ENCODE peak calls at places on chromosome 22, in eight cellular contexts. B is fibroblast of mammary gland, U is neural progenitor cell, M is IMR-90, F is tibial nerve, A is adrenal gland, Y is A549, V is AG10803. Q is an unnamed sample.

GRCh38 chr22:30649430-30650007 is 13.9 kb downstream of the SLC35E4 start:
- DNase-seq in B (peak; percentile 87), U (no peak), M (peak; percentile 88), F (no peak), A (peak; percentile 67), Y (no peak), V (peak; percentile 56), Q (peak; percentile 60)

GRCh38 chr22:19149962-19150361 is at the start of gene GSC2:
- DNase-seq in B (no peak), U (peak; percentile 38), M (no peak), F (no peak), A (no peak), Y (no peak), V (no peak), Q (no peak)

GRCh38 chr22:50473088-50473487 is 1.7 kb downstream of the SBF1 start:
- DNase-seq in B (no peak), U (peak; percentile 38), M (no peak), F (no peak), A (no peak), Y (peak; percentile 60), V (no peak), Q (peak; percentile 65)

GRCh38 chr22:31243339-31244043 is 31.4 kb downstream of the LIMK2 start:
- DNase-seq in B (no peak), U (no peak), M (no peak), F (no peak), A (no peak), Y (no peak), V (peak; percentile 49), Q (no peak)

GRCh38 chr22:29073618-29074275 is 912 bp downstream of the KREMEN1 start:
- DNase-seq in B (peak; percentile 34), U (peak; percentile 83), M (no peak), F (peak; percentile 26), A (peak; percentile 60), Y (no peak), V (peak; percentile 25), Q (no peak)

GRCh38 chr22:30636226-30637077 is 871 bp downstream of the SLC35E4 start:
- DNase-seq in B (peak; percentile 11), U (peak; percentile 14), M (no peak), F (no peak), A (peak; percentile 37), Y (no peak), V (peak; percentile 15), Q (peak; percentile 70)

GRCh38 chr22:25497269-25497668 is 67.2 kb upstream of the GRK3 start:
- DNase-seq in B (peak; percentile 26), U (no peak), M (peak; percentile 63), F (no peak), A (no peak), Y (no peak), V (peak; percentile 5), Q (no peak)

GRCh38 chr22:19577422-19577966 is 53.3 kb upstream of the CLDN5 start:
- DNase-seq in B (no peak), U (no peak), M (no peak), F (no peak), A (no peak), Y (no peak), V (no peak), Q (no peak)

GRCh38 chr22:42972592-42973535 is 42.1 kb downstream of the PACSIN2 start:
- DNase-seq in B (no peak), U (no peak), M (no peak), F (no peak), A (no peak), Y (no peak), V (no peak), Q (no peak)

GRCh38 chr22:44890416-44891292 is 119.2 kb downstream of the PHF21B start:
- DNase-seq in B (no peak), U (no peak), M (no peak), F (no peak), A (no peak), Y (no peak), V (no peak), Q (no peak)

GRCh38 chr22:43948836-43949235 is 6.4 kb upstream of the SAMM50 start:
- DNase-seq in B (no peak), U (no peak), M (no peak), F (no peak), A (no peak), Y (no peak), V (peak; percentile 34), Q (no peak)

GRCh38 chr22:19905619-19906276 is 35.8 kb upstream of the COMT start:
- DNase-seq in B (no peak), U (no peak), M (no peak), F (no peak), A (no peak), Y (no peak), V (no peak), Q (no peak)

GRCh38 chr22:30781271-30781875 is 86.7 kb downstream of the OSBP2 start:
- DNase-seq in B (no peak), U (no peak), M (peak; percentile 16), F (no peak), A (no peak), Y (no peak), V (no peak), Q (no peak)

GRCh38 chr22:19151329-19152191 is 1.5 kb upstream of the GSC2 start:
- DNase-seq in B (no peak), U (no peak), M (no peak), F (no peak), A (no peak), Y (no peak), V (no peak), Q (no peak)

GRCh38 chr22:30826670-30827355 is 132.1 kb downstream of the OSBP2 start:
- DNase-seq in B (no peak), U (no peak), M (no peak), F (no peak), A (no peak), Y (no peak), V (no peak), Q (no peak)

GRCh38 chr22:48253573-48253972 is 1491.1 kb downstream of the TBC1D22A start:
- DNase-seq in B (no peak), U (no peak), M (no peak), F (no peak), A (no peak), Y (no peak), V (no peak), Q (no peak)

GRCh38 chr22:20776624-20777405 is 2.9 kb downstream of the SERPIND1 start:
- DNase-seq in B (no peak), U (no peak), M (no peak), F (no peak), A (no peak), Y (no peak), V (no peak), Q (no peak)

GRCh38 chr22:32811788-32812187 is 10.3 kb downstream of the TIMP3 start:
- DNase-seq in B (no peak), U (no peak), M (no peak), F (no peak), A (no peak), Y (no peak), V (no peak), Q (no peak)

GRCh38 chr22:45720875-45721378 is 49.3 kb downstream of the ATXN10 start:
- DNase-seq in B (no peak), U (no peak), M (no peak), F (no peak), A (no peak), Y (no peak), V (no peak), Q (no peak)

GRCh38 chr22:29146101-29146560 is 59.6 kb upstream of the EMID1 start:
- DNase-seq in B (no peak), U (no peak), M (no peak), F (no peak), A (peak; percentile 11), Y (no peak), V (no peak), Q (no peak)

GRCh38 chr22:32531955-32532818 is 57.6 kb downstream of the FBXO7 start:
- DNase-seq in B (peak; percentile 95), U (peak; percentile 63), M (peak; percentile 93), F (no peak), A (peak; percentile 78), Y (no peak), V (peak; percentile 97), Q (no peak)

GRCh38 chr22:26777402-26777801 is 120.0 kb downstream of the MIAT start:
- DNase-seq in B (no peak), U (no peak), M (peak; percentile 5), F (no peak), A (peak; percentile 79), Y (no peak), V (peak; percentile 80), Q (no peak)

GRCh38 chr22:35380013-35380412 is 883 bp upstream of the HMOX1 start:
- DNase-seq in B (peak; percentile 75), U (no peak), M (peak; percentile 17), F (no peak), A (peak; percentile 50), Y (no peak), V (no peak), Q (no peak)

GRCh38 chr22:37243402-37244113 is 511 bp downstream of the RAC2 start:
- DNase-seq in B (no peak), U (no peak), M (no peak), F (no peak), A (no peak), Y (no peak), V (no peak), Q (no peak)
- H3K4me3 ChIP-seq in B (peak overlapping the region; percentile 55), U (no peak overlapping the region), M (peak overlapping the region; percentile 34), F (no peak overlapping the region), A (no peak overlapping the region), Y (no peak overlapping the region), V (peak overlapping the region; percentile 61), Q (peak overlapping the region; percentile 86)

DNA sequence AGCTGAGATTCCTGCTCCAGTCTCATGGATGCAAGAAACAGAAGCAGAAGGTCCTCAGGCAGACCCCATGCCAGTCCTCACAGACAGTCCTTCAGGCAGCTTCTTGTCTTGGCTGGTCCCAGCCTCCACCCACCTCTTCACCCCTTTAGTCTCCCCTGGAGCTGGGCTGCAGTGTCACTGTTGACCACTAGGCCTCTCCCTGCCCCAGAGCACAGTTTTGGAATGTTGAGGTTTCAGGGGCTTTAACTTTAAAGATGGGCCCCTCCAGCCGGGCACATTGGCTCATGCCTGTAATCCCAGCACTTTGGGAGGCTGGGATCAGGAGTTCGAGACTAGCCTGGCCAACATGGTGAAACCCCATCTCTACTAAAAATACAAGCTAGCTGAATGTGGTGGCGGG is 39.5 kb upstream of the GCAT start:
- DNase-seq in B (no peak), U (no peak), M (no peak), F (no peak), A (no peak), Y (no peak), V (no peak), Q (no peak)
- TF ChIP-seq CTCF in B (peak; percentile 22), U (peak; percentile 43), M (peak; percentile 20), F (no peak), A (no peak), Y (no peak), V (peak; percentile 25), Q (peak; percentile 24)

DNA sequence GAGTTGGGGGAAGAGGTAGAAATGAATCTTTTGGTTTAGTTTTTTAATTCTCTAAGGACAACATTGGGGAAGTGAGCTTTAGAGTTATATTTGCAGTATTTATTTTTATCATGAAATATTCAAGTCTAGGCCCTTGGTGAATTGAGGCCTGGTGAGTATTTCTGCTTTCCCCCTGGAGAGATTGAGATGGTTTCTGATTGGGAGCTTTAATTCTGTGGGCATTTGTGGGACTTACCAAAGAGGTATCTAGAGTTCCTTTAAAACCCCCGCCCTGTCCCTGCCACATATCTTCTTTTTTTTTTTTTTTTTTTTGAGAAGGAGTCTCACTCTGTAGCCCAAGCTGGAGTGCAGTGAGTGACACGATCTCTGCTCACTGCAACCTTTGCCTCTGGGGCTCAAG is 9.6 kb downstream of the ACO2 start:
- DNase-seq in B (no peak), U (no peak), M (no peak), F (no peak), A (no peak), Y (no peak), V (no peak), Q (peak; percentile 46)
- H3K4me3 ChIP-seq in B (no peak overlapping the region), U (no peak overlapping the region), M (no peak overlapping the region), F (no peak overlapping the region), A (no peak overlapping the region), Y (no peak overlapping the region), V (no peak overlapping the region), Q (no peak overlapping the region)

GRCh38 chr22:36998620-36999351 is 20.5 kb downstream of the TST start:
- DNase-seq in B (peak; percentile 51), U (no peak), M (peak; percentile 15), F (no peak), A (peak; percentile 71), Y (no peak), V (no peak), Q (no peak)
- TF ChIP-seq CTCF in B (peak; percentile 12), U (peak; percentile 37), M (no peak), F (no peak), A (peak; percentile 10), Y (no peak), V (no peak), Q (no peak)